ENCODE peak calls at places on chromosome 2, in eight cellular contexts. F is NCI-H2171 treated with DMSO at 0.1 percent for 48 hours; J is GM23248; L is T-helper 17 cell; Q is naive B cell; M is substantia nigra; R is stimulated activated CD8-positive, alpha-beta memory T cell treated with anti-CD3 and anti-CD28 coated beads, Interleukin-4, amount 100 ng/mL, for 1 hour; C is NCI-H774. G is an unnamed sample.

GRCh38 chr2:183037281-183037659 is 987 bp downstream of the NCKAP1 start:
- DNase-seq in F (peak; percentile 60), J (peak; percentile 74), L (no peak), Q (no peak), M (no peak), R (no peak), C (no peak), G (no peak)

GRCh38 chr2:71944183-71944550 is 203.5 kb downstream of the CYP26B1 start:
- DNase-seq in F (no peak), J (no peak), L (no peak), Q (no peak), M (no peak), R (no peak), C (no peak), G (no peak)

GRCh38 chr2:32723467-32724079 is 95.7 kb downstream of the TTC27 start:
- DNase-seq in F (no peak), J (no peak), L (no peak), Q (no peak), M (no peak), R (no peak), C (no peak), G (no peak)

GRCh38 chr2:73281244-73281643 is 3.0 kb downstream of the FBXO41 start:
- DNase-seq in F (no peak), J (no peak), L (no peak), Q (no peak), M (no peak), R (no peak), C (no peak), G (no peak)

GRCh38 chr2:232336241-232336736 is 42.3 kb upstream of the ALPP start:
- DNase-seq in F (no peak), J (no peak), L (no peak), Q (no peak), M (no peak), R (no peak), C (no peak), G (no peak)

GRCh38 chr2:127810156-127810636 is 775 bp downstream of the WDR33 start:
- DNase-seq in F (peak; percentile 42), J (peak; percentile 64), L (no peak), Q (no peak), M (no peak), R (no peak), C (no peak), G (no peak)

GRCh38 chr2:3242747-3243369 is 134.8 kb downstream of the EIPR1 start:
- DNase-seq in F (no peak), J (peak; percentile 30), L (peak; percentile 20), Q (peak; percentile 51), M (no peak), R (peak; percentile 17), C (no peak), G (peak; percentile 23)

GRCh38 chr2:28929581-28929980 is 35.1 kb downstream of the WDR43 start:
- DNase-seq in F (no peak), J (peak; percentile 16), L (no peak), Q (no peak), M (no peak), R (no peak), C (no peak), G (no peak)

GRCh38 chr2:105847056-105847455 is 102.3 kb downstream of the NCK2 start:
- DNase-seq in F (no peak), J (no peak), L (no peak), Q (no peak), M (no peak), R (no peak), C (no peak), G (no peak)

GRCh38 chr2:16031848-16032159 is 91.5 kb downstream of the MYCN start:
- DNase-seq in F (no peak), J (no peak), L (no peak), Q (no peak), M (no peak), R (no peak), C (peak; percentile 4), G (no peak)

GRCh38 chr2:21627938-21628337 is 504.2 kb downstream of the TDRD15 start:
- DNase-seq in F (no peak), J (no peak), L (no peak), Q (no peak), M (no peak), R (no peak), C (no peak), G (no peak)

GRCh38 chr2:197092431-197092830 is 165.9 kb upstream of the PGAP1 start:
- DNase-seq in F (peak; percentile 84), J (peak; percentile 77), L (no peak), Q (no peak), M (no peak), R (no peak), C (no peak), G (no peak)

GRCh38 chr2:181052523-181052891 is 72.1 kb downstream of the UBE2E3 start:
- DNase-seq in F (no peak), J (no peak), L (no peak), Q (no peak), M (no peak), R (no peak), C (no peak), G (no peak)

GRCh38 chr2:109479804-109480203 is 134.0 kb downstream of the SEPTIN10 start:
- DNase-seq in F (no peak), J (no peak), L (no peak), Q (peak; percentile 8), M (no peak), R (no peak), C (no peak), G (no peak)

GRCh38 chr2:33412920-33413319 is 63.5 kb upstream of the RASGRP3 start:
- DNase-seq in F (no peak), J (peak; percentile 71), L (no peak), Q (no peak), M (no peak), R (no peak), C (no peak), G (no peak)

GRCh38 chr2:71672011-71672639 is 218.8 kb downstream of the DYSF start:
- DNase-seq in F (no peak), J (no peak), L (no peak), Q (no peak), M (no peak), R (no peak), C (no peak), G (no peak)